ENCODE peak calls at places on chromosomes 2 and 18, in five cellular contexts. P is left ventricle myocardium inferior, R is ovary, E is breast epithelium, F is SJSA1. B is an unnamed sample. For H3K4me1, the result is how much of the 10 kb centered on the place peaks cover.

GRCh38 chr2:70920367-70920715 is 15.4 kb upstream of the ATP6V1B1 start:
- DNase-seq in P (no peak), R (no peak), E (no peak), F (no peak), B (no peak)

GRCh38 chr2:181456660-181457120 is 496 bp upstream of the ITGA4 start:
- DNase-seq in P (peak), R (no peak), E (peak), F (no peak), B (peak)

GRCh38 chr2:24711881-24712280 is 81.3 kb downstream of the PTRHD1 start:
- DNase-seq in P (no peak), R (no peak), E (no peak), F (no peak), B (no peak)

GRCh38 chr2:22626621-22627020 is 758.4 kb upstream of the KLHL29 start:
- DNase-seq in P (no peak), R (no peak), E (no peak), F (no peak), B (no peak)

GRCh38 chr18:33596178-33596854 is 18.3 kb downstream of the ASXL3 start:
- DNase-seq in P (no peak), R (no peak), E (no peak), F (no peak), B (no peak)

GRCh38 chr2:56474412-56475158 is 290.8 kb downstream of the CCDC85A start:
- DNase-seq in P (no peak), R (no peak), E (no peak), F (no peak), B (no peak)

GRCh38 chr18:75219684-75220083 is 9.1 kb downstream of the TSHZ1 start:
- DNase-seq in P (no peak), R (no peak), E (no peak), F (no peak), B (no peak)

GRCh38 chr18:76430636-76431035 is 64.4 kb downstream of the ZNF516 start:
- DNase-seq in P (no peak), R (no peak), E (no peak), F (no peak), B (no peak)

GRCh38 chr2:9793156-9793917 is 49.9 kb upstream of the TAF1B start:
- DNase-seq in P (peak), R (no peak), E (no peak), F (no peak), B (no peak)

GRCh38 chr2:216557413-216557812 is 58.8 kb downstream of the RPL37A start:
- DNase-seq in P (no peak), R (no peak), E (no peak), F (no peak), B (no peak)

GRCh38 chr2:157327621-157328102 is 2.0 kb upstream of the ERMN start:
- DNase-seq in P (peak), R (peak), E (peak), F (peak), B (peak)

GRCh38 chr2:217932661-217933325 is 70.0 kb downstream of the TNS1 start:
- DNase-seq in P (peak), R (no peak), E (no peak), F (no peak), B (no peak)

GRCh38 chr18:35071819-35072247 is 30.6 kb downstream of the MAPRE2 start:
- DNase-seq in P (no peak), R (no peak), E (no peak), F (no peak), B (no peak)

GRCh38 chr2:198394208-198394607 is 589.8 kb downstream of the PLCL1 start:
- DNase-seq in P (no peak), R (no peak), E (no peak), F (no peak), B (no peak)

GRCh38 chr2:198060277-198060676 is 255.9 kb downstream of the PLCL1 start:
- DNase-seq in P (no peak), R (no peak), E (no peak), F (no peak), B (no peak)

GRCh38 chr2:223414646-223415045 is 187.5 kb downstream of the SCG2 start:
- DNase-seq in P (peak), R (peak), E (peak), F (no peak), B (no peak)

GRCh38 chr18:8705941-8706544 is 687 bp downstream of the MTCL1 start:
- DNase-seq in P (no peak), R (peak), E (no peak), F (peak), B (no peak)

GRCh38 chr2:151560289-151560688 is 150.6 kb downstream of the RIF1 start:
- DNase-seq in P (no peak), R (no peak), E (no peak), F (no peak), B (no peak)

GRCh38 chr18:58937204-58937603 is 72.5 kb downstream of the ZNF532 start:
- DNase-seq in P (no peak), R (no peak), E (no peak), F (peak), B (no peak)

GRCh38 chr2:70643715-70644114 is 90.1 kb upstream of the TGFA start:
- DNase-seq in P (no peak), R (no peak), E (no peak), F (no peak), B (no peak)

GRCh38 chr18:43274526-43274925 is 2.8 kb downstream of the SYT4 start:
- DNase-seq in P (no peak), R (no peak), E (no peak), F (no peak), B (no peak)

GRCh38 chr2:17035010-17035409 is 369.4 kb upstream of the CYRIA start:
- DNase-seq in P (no peak), R (no peak), E (no peak), F (no peak), B (no peak)

GRCh38 chr2:33056170-33056569 is 109.4 kb downstream of the LTBP1 start:
- DNase-seq in P (no peak), R (no peak), E (no peak), F (no peak), B (no peak)

DNA sequence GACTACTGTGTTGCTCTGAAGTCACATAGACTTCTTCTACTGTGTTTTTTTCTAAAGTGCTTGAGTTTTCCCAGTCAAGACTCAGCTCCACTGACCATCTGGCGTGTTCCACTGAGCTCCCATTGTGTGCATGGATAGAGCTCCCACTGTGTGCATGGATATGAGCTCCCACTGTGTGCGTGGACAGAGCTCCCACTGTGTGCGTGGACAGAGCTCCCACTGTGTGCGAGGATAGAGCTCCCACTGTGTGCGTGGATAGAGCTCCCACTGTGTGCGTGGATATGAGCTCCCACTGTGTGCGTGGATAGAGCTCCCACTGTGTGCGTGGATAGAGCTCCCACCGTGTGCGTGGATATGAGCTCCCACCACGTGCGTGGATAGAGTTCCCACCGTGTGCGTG is 148.3 kb upstream of the ALKAL2 start:
- DNase-seq in P (no peak), R (no peak), E (no peak), F (no peak), B (no peak)
- H3K4me1 ChIP-seq in P (under half), R (under half), E (under half), F (under half), B (under half)

GRCh38 chr18:3251963-3252277 is 4.3 kb downstream of the MYL12A start:
- DNase-seq in P (no peak), R (no peak), E (no peak), F (peak), B (no peak)
- H3K4me1 ChIP-seq in P (half or more), R (under half), E (under half), F (half or more), B (under half)

DNA sequence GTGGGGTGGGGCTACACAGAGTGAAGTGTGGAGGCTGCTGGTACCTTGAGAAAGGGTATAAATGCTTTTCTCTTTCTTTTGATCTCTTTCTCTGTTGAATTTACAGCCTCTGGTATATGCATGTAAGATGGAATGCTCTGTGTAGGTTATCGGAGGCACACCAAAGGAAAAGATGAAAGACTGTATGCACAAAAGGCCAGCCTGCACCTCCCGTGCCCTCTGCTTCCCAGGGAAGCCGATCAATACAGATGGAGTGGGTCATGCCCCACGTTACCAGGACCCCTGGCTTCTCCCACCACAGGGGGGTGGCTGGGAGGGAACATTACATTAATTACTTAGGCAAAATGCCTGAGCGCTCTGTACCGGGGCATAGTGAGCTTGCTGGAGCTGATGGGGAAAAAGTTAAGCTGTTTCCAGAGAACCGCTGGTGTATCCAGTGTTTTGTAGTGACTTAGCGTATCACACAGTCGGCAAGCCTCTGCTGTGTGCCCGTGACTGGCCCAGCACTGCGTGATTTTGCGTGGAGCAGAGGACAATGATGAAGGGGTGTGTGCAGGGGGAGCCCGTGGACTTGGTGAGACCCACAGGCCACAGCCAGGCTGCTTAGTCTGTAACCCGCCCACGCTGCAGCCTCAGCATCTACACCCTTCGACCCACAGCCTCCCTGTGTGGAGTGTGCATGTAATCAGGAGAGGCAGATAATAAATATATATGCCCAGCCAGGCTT is 8.0 kb downstream of the ALLC start:
- DNase-seq in P (no peak), R (no peak), E (no peak), F (no peak), B (no peak)
- H3K4me1 ChIP-seq in P (under half), R (under half), E (under half), F (under half), B (under half)

GRCh38 chr2:127400897-127401756 is 13.4 kb upstream of the MAP3K2 start:
- DNase-seq in P (no peak), R (peak), E (no peak), F (no peak), B (no peak)

GRCh38 chr2:127401757-127402695 is 14.3 kb upstream of the MAP3K2 start:
- DNase-seq in P (no peak), R (no peak), E (no peak), F (no peak), B (no peak)

GRCh38 chr2:127404466-127405251 is 13.6 kb upstream of the PROC start:
- DNase-seq in P (no peak), R (no peak), E (no peak), F (no peak), B (no peak)

GRCh38 chr2:127405252-127405605 is 13.0 kb upstream of the PROC start:
- DNase-seq in P (no peak), R (no peak), E (no peak), F (no peak), B (no peak)

DNA sequence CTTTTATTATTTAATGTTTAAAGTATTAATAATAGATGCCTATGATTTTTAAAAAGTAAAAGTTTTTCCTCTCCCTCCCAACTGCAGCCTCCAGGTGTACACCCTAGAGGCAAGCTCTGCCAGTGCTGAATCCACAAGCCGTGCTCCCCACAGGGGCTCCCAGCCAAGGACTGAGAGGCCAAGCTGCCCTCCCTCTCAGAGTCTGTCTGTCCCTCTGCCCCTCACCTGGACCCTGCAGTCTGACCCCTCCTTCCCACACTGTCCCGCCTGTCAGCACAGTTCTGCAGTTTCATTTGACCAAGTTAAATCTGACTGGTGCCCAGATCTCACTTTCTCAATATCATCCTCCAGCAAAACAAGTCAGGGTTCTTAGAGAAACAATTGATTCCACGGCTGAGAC is 14.8 kb upstream of the PROC start:
- DNase-seq in P (no peak), R (no peak), E (no peak), F (no peak), B (no peak)
- H3K4me1 ChIP-seq in P (under half), R (under half), E (under half), F (under half), B (under half)

GRCh38 chr2:64942693-64943092 is 46.5 kb upstream of the SLC1A4 start:
- DNase-seq in P (no peak), R (no peak), E (no peak), F (no peak), B (no peak)
- H3K4me1 ChIP-seq in P (under half), R (under half), E (under half), F (under half), B (under half)

DNA sequence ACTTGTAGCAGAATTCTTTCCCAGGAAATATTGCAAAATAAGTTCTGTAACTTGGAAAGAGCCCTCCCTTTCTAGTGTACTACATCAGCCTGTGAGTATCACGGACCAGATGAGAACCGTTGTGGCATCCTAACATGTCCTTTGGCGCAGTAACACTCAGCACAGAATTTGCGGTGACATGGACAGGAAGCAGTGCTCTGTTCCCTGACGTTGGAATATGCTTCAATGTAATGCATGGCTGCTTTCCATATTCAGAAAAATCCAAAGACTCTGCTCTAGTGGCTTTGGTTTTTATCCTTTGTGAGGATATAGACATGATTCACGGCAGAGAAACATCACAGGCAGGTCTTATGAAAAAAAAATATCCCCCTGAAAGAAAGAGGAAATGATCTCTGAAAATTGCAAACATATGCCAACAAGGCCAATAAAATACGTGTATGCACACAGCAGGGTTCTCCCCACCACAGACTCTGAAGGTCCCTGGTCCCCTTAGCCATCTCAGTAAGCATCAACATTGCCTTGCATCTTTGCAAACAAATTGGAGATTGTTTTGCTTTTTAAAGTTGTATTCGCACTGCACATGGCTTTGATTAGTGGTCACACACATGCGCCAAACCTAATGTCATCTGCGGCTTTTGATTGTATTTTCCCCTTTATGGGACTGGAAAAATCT is 122.8 kb downstream of the COPS8 start:
- DNase-seq in P (no peak), R (no peak), E (no peak), F (peak), B (no peak)
- H3K4me1 ChIP-seq in P (half or more), R (under half), E (under half), F (under half), B (under half)

GRCh38 chr2:47033102-47033880 is 117.7 kb upstream of the MCFD2 start:
- DNase-seq in P (no peak), R (peak), E (no peak), F (peak), B (no peak)

GRCh38 chr2:47035615-47036488 is 119.3 kb downstream of the STPG4 start:
- DNase-seq in P (no peak), R (peak), E (no peak), F (no peak), B (no peak)

GRCh38 chr2:47036489-47036769 is 118.7 kb downstream of the STPG4 start:
- DNase-seq in P (no peak), R (no peak), E (no peak), F (no peak), B (no peak)

GRCh38 chr2:47032773-47033101 is 117.1 kb upstream of the MCFD2 start:
- DNase-seq in P (no peak), R (no peak), E (no peak), F (no peak), B (no peak)

DNA sequence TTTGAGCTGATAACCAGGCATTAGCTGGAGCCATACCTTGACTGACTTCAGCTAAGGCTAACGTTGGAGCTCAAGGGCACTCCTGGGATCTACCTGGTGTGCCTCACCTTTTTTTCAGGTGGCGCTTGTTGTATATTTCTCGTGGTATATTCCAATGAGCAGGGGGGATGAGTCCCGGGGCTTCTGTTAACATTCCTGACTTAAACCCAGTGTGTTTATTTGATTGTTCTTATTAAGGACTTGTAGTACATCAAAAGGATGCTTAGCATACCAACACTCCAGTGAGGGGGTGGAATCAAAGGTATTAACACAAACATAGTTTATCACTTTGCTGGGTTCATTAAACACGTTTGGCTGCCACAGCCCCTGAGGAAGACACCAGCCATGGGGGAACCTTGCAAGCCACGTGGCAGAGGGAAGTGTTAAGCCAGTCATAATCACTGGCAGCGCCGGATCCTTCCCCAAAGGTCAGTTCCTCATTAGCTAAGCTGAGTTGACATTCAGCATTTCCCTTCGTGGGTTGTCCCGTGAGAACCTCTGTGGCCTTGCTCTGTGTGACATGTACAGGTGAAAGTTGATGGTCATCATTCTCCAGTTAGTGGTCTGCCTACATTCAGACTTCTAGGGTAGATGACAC is 119.5 kb upstream of the MCFD2 start:
- DNase-seq in P (peak), R (peak), E (peak), F (peak), B (no peak)
- H3K4me1 ChIP-seq in P (half or more), R (under half), E (under half), F (half or more), B (under half)

GRCh38 chr18:10249270-10249669 is 205.2 kb upstream of the APCDD1 start:
- DNase-seq in P (no peak), R (no peak), E (no peak), F (no peak), B (no peak)
- H3K4me1 ChIP-seq in P (under half), R (under half), E (under half), F (under half), B (under half)

DNA sequence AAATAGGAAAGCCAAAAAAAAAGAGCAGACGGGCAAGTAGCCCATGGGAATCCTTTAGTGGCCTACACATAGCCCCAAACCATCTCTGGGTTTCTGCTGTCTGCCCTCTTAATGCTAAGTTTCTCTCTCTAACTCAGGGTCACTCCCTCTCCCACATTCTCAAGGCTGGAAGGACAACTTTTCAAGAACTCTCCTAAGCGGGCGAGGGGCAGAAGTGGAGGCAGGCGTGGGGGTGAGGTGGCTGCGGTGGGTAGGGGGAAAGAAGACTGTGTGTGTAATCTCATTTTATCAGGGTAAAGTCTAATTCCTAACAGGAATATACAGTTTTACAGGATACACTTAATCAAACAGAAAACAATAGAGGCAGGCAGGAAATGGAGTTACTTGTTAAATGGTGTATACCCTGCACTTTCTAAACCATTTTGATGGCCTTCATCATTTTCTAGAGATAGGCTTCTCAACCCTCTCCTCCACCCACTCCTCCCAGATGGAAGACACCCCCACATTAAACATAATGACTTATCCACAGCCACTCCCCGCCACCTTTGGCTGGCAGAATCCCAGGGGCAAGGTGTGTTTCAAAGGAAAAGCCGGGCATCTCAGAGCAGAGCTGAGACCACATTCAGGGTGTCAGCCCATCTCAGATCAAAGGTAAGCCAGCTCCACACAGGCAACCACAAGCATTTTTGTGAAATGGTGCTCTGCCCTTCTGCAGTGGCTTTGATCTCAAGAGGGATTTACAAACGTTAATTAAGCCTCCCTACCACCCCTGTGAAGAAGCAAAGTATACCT is 6.8 kb downstream of the SMAD7 start:
- DNase-seq in P (no peak), R (no peak), E (no peak), F (no peak), B (no peak)
- H3K4me1 ChIP-seq in P (half or more), R (under half), E (under half), F (half or more), B (half or more)

B was measured in effector memory CD4-positive, alpha-beta T cell.